ENCODE peak calls at places on chromosomes 4 and X, in six cellular contexts. One of them, this sample, is unnamed.

GRCh38 chr4:188437535-188437934 is 298.3 kb downstream of the TRIML1 start:
- DNase-seq in type B pancreatic cell: no peak
- DNase-seq in fibroblast of lung: no peak
- DNase-seq in GM20000: no peak
- DNase-seq in HCEC 1CT: no peak
- DNase-seq in cerebellum: no peak
- DNase-seq in this sample: no peak

GRCh38 chrX:50952406-50952805 is 41.9 kb downstream of the BMP15 start:
- DNase-seq in type B pancreatic cell: no peak
- DNase-seq in fibroblast of lung: peak
- DNase-seq in HCEC 1CT: no peak
- DNase-seq in cerebellum: no peak
- DNase-seq in GM20000: no peak
- DNase-seq in this sample: no peak

GRCh38 chr4:23135792-23136645 is 443.3 kb downstream of the GBA3 start:
- DNase-seq in fibroblast of lung: peak
- DNase-seq in HCEC 1CT: no peak
- DNase-seq in GM20000: peak
- DNase-seq in cerebellum: peak
- DNase-seq in type B pancreatic cell: no peak
- DNase-seq in this sample: peak

GRCh38 chrX:134969726-134970125 is 21.1 kb upstream of the SMIM10 start:
- DNase-seq in type B pancreatic cell: no peak
- DNase-seq in cerebellum: no peak
- DNase-seq in fibroblast of lung: no peak
- DNase-seq in GM20000: no peak
- DNase-seq in HCEC 1CT: peak
- DNase-seq in this sample: no peak

GRCh38 chr4:147409350-147409749 is 71.5 kb upstream of the EDNRA start:
- DNase-seq in type B pancreatic cell: no peak
- DNase-seq in cerebellum: no peak
- DNase-seq in fibroblast of lung: peak
- DNase-seq in GM20000: no peak
- DNase-seq in HCEC 1CT: no peak
- DNase-seq in this sample: no peak

GRCh38 chr4:176622251-176622968 is 170.3 kb downstream of the VEGFC start:
- DNase-seq in cerebellum: no peak
- DNase-seq in HCEC 1CT: peak
- DNase-seq in type B pancreatic cell: no peak
- DNase-seq in GM20000: no peak
- DNase-seq in fibroblast of lung: peak
- DNase-seq in this sample: no peak

GRCh38 chr4:26851129-26851528 is 9.5 kb upstream of the STIM2 start:
- DNase-seq in cerebellum: no peak
- DNase-seq in HCEC 1CT: no peak
- DNase-seq in GM20000: no peak
- DNase-seq in fibroblast of lung: no peak
- DNase-seq in type B pancreatic cell: no peak
- DNase-seq in this sample: no peak

GRCh38 chrX:10010686-10011085 is 43.5 kb downstream of the CLDN34 start:
- DNase-seq in GM20000: no peak
- DNase-seq in fibroblast of lung: peak
- DNase-seq in type B pancreatic cell: no peak
- DNase-seq in HCEC 1CT: peak
- DNase-seq in cerebellum: no peak
- DNase-seq in this sample: no peak

GRCh38 chr4:25970241-25970675 is 56.2 kb downstream of the SMIM20 start:
- DNase-seq in type B pancreatic cell: no peak
- DNase-seq in HCEC 1CT: no peak
- DNase-seq in cerebellum: no peak
- DNase-seq in fibroblast of lung: peak
- DNase-seq in GM20000: peak
- DNase-seq in this sample: no peak

GRCh38 chr4:81631958-81632439 is 160.3 kb upstream of the RASGEF1B start:
- DNase-seq in cerebellum: no peak
- DNase-seq in GM20000: no peak
- DNase-seq in HCEC 1CT: no peak
- DNase-seq in fibroblast of lung: peak
- DNase-seq in type B pancreatic cell: no peak
- DNase-seq in this sample: no peak

GRCh38 chr4:108683479-108683878 is 33.1 kb downstream of the OSTC start:
- DNase-seq in type B pancreatic cell: no peak
- DNase-seq in GM20000: peak
- DNase-seq in cerebellum: peak
- DNase-seq in HCEC 1CT: peak
- DNase-seq in fibroblast of lung: peak
- DNase-seq in this sample: peak

GRCh38 chr4:183180621-183181020 is 81.6 kb downstream of the WWC2 start:
- DNase-seq in type B pancreatic cell: no peak
- DNase-seq in GM20000: no peak
- DNase-seq in cerebellum: no peak
- DNase-seq in fibroblast of lung: no peak
- DNase-seq in HCEC 1CT: no peak
- DNase-seq in this sample: no peak

GRCh38 chr4:176565044-176565443 is 227.7 kb downstream of the VEGFC start:
- DNase-seq in type B pancreatic cell: no peak
- DNase-seq in cerebellum: no peak
- DNase-seq in fibroblast of lung: peak
- DNase-seq in HCEC 1CT: no peak
- DNase-seq in GM20000: no peak
- DNase-seq in this sample: no peak

This sample was measured in G401.